ENCODE peak calls at places on chromosomes 13 and 19, in four cellular contexts. I is foreskin fibroblast; G is CD4-positive, alpha-beta T cell; N is WERI-Rb-1. D is an unnamed sample.
A peak's percentile ranks its signal among the peaks of the same experiment; 100 is the strongest.

GRCh38 chr19:10431254-10431942 is 11.1 kb downstream of the PDE4A start:
- DNase-seq in I (no peak), N (no peak), G (no peak), D (peak; percentile 76)

GRCh38 chr19:54439174-54439851 is 9.7 kb upstream of the LENG8 start:
- DNase-seq in N (peak; percentile 69), I (no peak), G (peak; percentile 27), D (no peak)

GRCh38 chr19:6233827-6234511 is 45.8 kb downstream of the MLLT1 start:
- DNase-seq in N (no peak), I (no peak), G (no peak), D (peak; percentile 61)

GRCh38 chr19:18160441-18160791 is 7.5 kb downstream of the PIK3R2 start:
- DNase-seq in I (no peak), N (no peak), G (no peak), D (no peak)

GRCh38 chr19:55340144-55340783 is 588 bp downstream of the KMT5C start:
- DNase-seq in N (peak; percentile 37), I (no peak), G (no peak), D (peak; percentile 80)

GRCh38 chr13:100333141-100333540 is 244.2 kb downstream of the PCCA start:
- DNase-seq in I (no peak), N (peak; percentile 45), G (no peak), D (no peak)

GRCh38 chr13:54593504-54593903 is 1564.9 kb downstream of the OLFM4 start:
- DNase-seq in G (no peak), I (no peak), N (no peak), D (no peak)

GRCh38 chr13:114339779-114340534 is 25.7 kb downstream of the CHAMP1 start:
- DNase-seq in N (peak; percentile 62), I (peak; percentile 55), G (peak; percentile 16), D (no peak)

GRCh38 chr19:13356185-13356584 is 150.1 kb downstream of the CACNA1A start:
- DNase-seq in G (no peak), I (no peak), N (no peak), D (no peak)

GRCh38 chr13:98807774-98808173 is 55.3 kb upstream of the SLC15A1 start:
- DNase-seq in N (no peak), I (no peak), G (no peak), D (no peak)

GRCh38 chr13:34708914-34709313 is 233.2 kb upstream of the NBEA start:
- DNase-seq in N (no peak), G (no peak), I (no peak), D (no peak)

GRCh38 chr19:4579389-4579788 is 19.9 kb upstream of the SEMA6B start:
- DNase-seq in I (no peak), G (no peak), N (no peak), D (no peak)
- TF ChIP-seq CTCF in I (no peak), G (no peak), N (no peak), D (no peak)

GRCh38 chr19:4140237-4140711 is 13.2 kb upstream of the CREB3L3 start:
- DNase-seq in N (peak; percentile 59), G (no peak), I (peak; percentile 48), D (no peak)
- TF ChIP-seq CTCF in N (peak; percentile 81), G (no peak), I (peak; percentile 76), D (peak; percentile 56)

GRCh38 chr13:110957181-110957884 is 42.5 kb upstream of the ANKRD10 start:
- DNase-seq in N (no peak), G (no peak), I (no peak), D (no peak)
- TF ChIP-seq CTCF in N (peak; percentile 26), G (no peak), I (no peak), D (no peak)

GRCh38 chr13:43134896-43135295 is 111.5 kb downstream of the DNAJC15 start:
- DNase-seq in I (no peak), N (no peak), G (no peak), D (no peak)

GRCh38 chr13:43129511-43130130 is 106.2 kb downstream of the DNAJC15 start:
- DNase-seq in N (no peak), G (no peak), I (no peak), D (no peak)

GRCh38 chr13:43133792-43134191 is 110.4 kb downstream of the DNAJC15 start:
- DNase-seq in I (no peak), G (no peak), N (no peak), D (no peak)

GRCh38 chr13:43132911-43133310 is 109.5 kb downstream of the DNAJC15 start:
- DNase-seq in N (no peak), G (no peak), I (no peak), D (no peak)

GRCh38 chr13:43132228-43132627 is 108.8 kb downstream of the DNAJC15 start:
- DNase-seq in I (peak; percentile 10), N (peak; percentile 32), G (no peak), D (no peak)
- TF ChIP-seq CTCF in I (peak; percentile 11), N (peak; percentile 26), G (peak; percentile 18), D (no peak)

D was measured in CD14-positive monocyte.